ENCODE peak calls at places on chromosomes 3 and 15, in five cellular contexts. One of them, this sample, is unnamed.

GRCh38 chr15:55526559-55527036 is 18.6 kb upstream of the DNAAF4 start:
- DNase-seq in SK-N-SH: peak
- DNase-seq in HepG2: peak
- DNase-seq in K562: peak
- DNase-seq in GM12878: no peak
- DNase-seq in this sample: peak

GRCh38 chr3:50587806-50588758 is 18.8 kb downstream of the HEMK1 start:
- DNase-seq in HepG2: peak
- DNase-seq in GM12878: peak
- DNase-seq in K562: no peak
- DNase-seq in SK-N-SH: no peak
- DNase-seq in this sample: no peak

GRCh38 chr15:63502843-63503738 is 1.3 kb upstream of the USP3 start:
- DNase-seq in SK-N-SH: no peak
- DNase-seq in GM12878: peak
- DNase-seq in HepG2: peak
- DNase-seq in K562: peak
- DNase-seq in this sample: no peak

GRCh38 chr3:13621381-13622221 is 72.7 kb downstream of the FBLN2 start:
- DNase-seq in SK-N-SH: no peak
- DNase-seq in HepG2: no peak
- DNase-seq in K562: no peak
- DNase-seq in GM12878: no peak
- DNase-seq in this sample: no peak

GRCh38 chr3:69086133-69086722 is 1.5 kb downstream of the ARL6IP5 start:
- DNase-seq in SK-N-SH: peak
- DNase-seq in GM12878: no peak
- DNase-seq in K562: peak
- DNase-seq in HepG2: peak
- DNase-seq in this sample: peak

GRCh38 chr15:88938802-88939485 is 25.8 kb upstream of the MFGE8 start:
- DNase-seq in K562: peak
- DNase-seq in HepG2: no peak
- DNase-seq in GM12878: no peak
- DNase-seq in SK-N-SH: no peak
- DNase-seq in this sample: no peak

GRCh38 chr15:73856458-73857192 is 16.7 kb upstream of the TBC1D21 start:
- DNase-seq in GM12878: no peak
- DNase-seq in HepG2: no peak
- DNase-seq in K562: no peak
- DNase-seq in SK-N-SH: peak
- DNase-seq in this sample: no peak

GRCh38 chr3:24336101-24336500 is 158.5 kb downstream of the THRB start:
- DNase-seq in SK-N-SH: no peak
- DNase-seq in GM12878: no peak
- DNase-seq in HepG2: no peak
- DNase-seq in K562: no peak
- DNase-seq in this sample: no peak

GRCh38 chr3:160756907-160757623 is 1.0 kb downstream of the PPM1L start:
- DNase-seq in HepG2: no peak
- DNase-seq in SK-N-SH: peak
- DNase-seq in K562: no peak
- DNase-seq in GM12878: no peak
- DNase-seq in this sample: peak

GRCh38 chr3:159941043-159941994 is 47.3 kb upstream of the IL12A start:
- DNase-seq in K562: no peak
- DNase-seq in SK-N-SH: no peak
- DNase-seq in HepG2: no peak
- DNase-seq in GM12878: no peak
- DNase-seq in this sample: no peak

GRCh38 chr15:88651971-88652370 is 13.2 kb downstream of the ISG20 start:
- DNase-seq in HepG2: no peak
- DNase-seq in K562: no peak
- DNase-seq in SK-N-SH: no peak
- DNase-seq in GM12878: no peak
- DNase-seq in this sample: no peak

GRCh38 chr15:99435138-99435695 is 130.6 kb upstream of the MEF2A start:
- DNase-seq in K562: no peak
- DNase-seq in HepG2: no peak
- DNase-seq in SK-N-SH: no peak
- DNase-seq in GM12878: no peak
- DNase-seq in this sample: no peak

GRCh38 chr3:117080899-117081298 is 371.3 kb downstream of the TUSC7 start:
- DNase-seq in HepG2: no peak
- DNase-seq in SK-N-SH: no peak
- DNase-seq in K562: no peak
- DNase-seq in GM12878: no peak
- DNase-seq in this sample: no peak

GRCh38 chr15:68652141-68652540 is 73.3 kb downstream of the CORO2B start:
- DNase-seq in HepG2: no peak
- DNase-seq in SK-N-SH: peak
- DNase-seq in K562: no peak
- DNase-seq in GM12878: no peak
- DNase-seq in this sample: no peak

GRCh38 chr3:115547207-115547606 is 76.1 kb upstream of the GAP43 start:
- DNase-seq in K562: no peak
- DNase-seq in HepG2: no peak
- DNase-seq in GM12878: no peak
- DNase-seq in SK-N-SH: no peak
- DNase-seq in this sample: no peak

GRCh38 chr3:170644711-170645110 is 58.8 kb upstream of the SLC7A14 start:
- DNase-seq in K562: no peak
- DNase-seq in GM12878: no peak
- DNase-seq in SK-N-SH: peak
- DNase-seq in HepG2: no peak
- DNase-seq in this sample: no peak

GRCh38 chr3:159894386-159894785 is 94.2 kb upstream of the IL12A start:
- DNase-seq in GM12878: no peak
- DNase-seq in K562: no peak
- DNase-seq in SK-N-SH: no peak
- DNase-seq in HepG2: no peak
- DNase-seq in this sample: no peak

GRCh38 chr15:79943820-79944219 is 27.2 kb downstream of the BCL2A1 start:
- DNase-seq in GM12878: no peak
- DNase-seq in SK-N-SH: no peak
- DNase-seq in K562: no peak
- DNase-seq in HepG2: no peak
- DNase-seq in this sample: no peak

GRCh38 chr3:184440161-184440560 is 60.3 kb downstream of the CHRD start:
- DNase-seq in GM12878: no peak
- DNase-seq in SK-N-SH: no peak
- DNase-seq in K562: no peak
- DNase-seq in HepG2: no peak
- DNase-seq in this sample: no peak

GRCh38 chr15:75348034-75348562 is 1.3 kb downstream of the NEIL1 start:
- DNase-seq in GM12878: no peak
- DNase-seq in HepG2: no peak
- DNase-seq in K562: peak
- DNase-seq in SK-N-SH: peak
- DNase-seq in this sample: peak

GRCh38 chr3:177569823-177570657 is 372.8 kb upstream of the TBL1XR1 start:
- DNase-seq in SK-N-SH: no peak
- DNase-seq in K562: no peak
- DNase-seq in GM12878: no peak
- DNase-seq in HepG2: no peak
- DNase-seq in this sample: no peak

GRCh38 chr15:70025413-70026296 is 72.1 kb downstream of the TLE3 start:
- DNase-seq in SK-N-SH: no peak
- DNase-seq in GM12878: no peak
- DNase-seq in HepG2: no peak
- DNase-seq in K562: no peak
- DNase-seq in this sample: no peak

GRCh38 chr3:115325539-115325938 is 178.5 kb upstream of the ZBTB20 start:
- DNase-seq in GM12878: no peak
- DNase-seq in K562: peak
- DNase-seq in HepG2: peak
- DNase-seq in SK-N-SH: no peak
- DNase-seq in this sample: peak

DNA sequence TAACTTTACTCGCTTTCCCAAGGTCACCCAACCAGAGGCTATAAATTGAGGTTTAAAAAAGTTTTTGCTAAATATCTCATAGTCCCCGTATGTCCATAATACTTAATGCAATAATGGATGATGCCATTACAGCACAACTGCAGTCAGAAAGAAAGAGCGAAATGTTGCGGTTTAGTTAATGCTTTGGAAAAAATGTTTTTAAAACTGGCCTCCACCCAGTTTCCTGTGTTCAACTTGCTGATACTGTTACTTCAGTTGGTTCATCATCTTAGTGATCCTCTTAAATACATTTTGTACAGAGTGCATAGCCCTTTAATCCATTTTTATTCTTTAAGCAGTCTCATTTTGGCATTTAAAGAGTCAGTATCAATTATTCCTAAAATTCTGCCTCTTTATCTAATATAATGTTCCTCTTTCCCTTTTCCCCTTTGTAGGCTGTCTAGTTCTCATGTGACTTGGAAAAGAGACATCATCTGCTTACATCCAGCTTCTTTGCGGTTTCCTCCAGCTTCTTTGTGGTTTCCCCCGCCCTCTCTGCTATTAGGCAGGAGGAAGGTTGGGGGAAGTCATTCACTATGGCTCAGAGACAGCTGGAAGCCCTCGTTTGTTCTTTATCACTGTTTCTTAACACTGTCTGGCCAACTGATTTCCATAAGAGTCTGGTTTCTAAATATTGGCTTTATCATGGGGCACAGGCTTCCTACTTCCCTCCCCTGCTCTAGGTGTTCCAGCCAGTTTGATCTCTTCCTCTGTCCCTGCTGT is 154.3 kb downstream of the GOLIM4 start:
- DNase-seq in SK-N-SH: no peak
- DNase-seq in GM12878: no peak
- DNase-seq in HepG2: no peak
- DNase-seq in K562: peak
- DNase-seq in this sample: no peak
- TF ChIP-seq FOXM1 in SK-N-SH: no peak
- TF ChIP-seq FOXM1 in GM12878: no peak
- TF ChIP-seq FOXM1 in HepG2: no peak
- TF ChIP-seq FOXM1 in K562: peak
- TF ChIP-seq FOXM1 in this sample: no peak

GRCh38 chr3:52108302-52109232 is 45.7 kb downstream of the POC1A start:
- DNase-seq in K562: peak
- DNase-seq in SK-N-SH: peak
- DNase-seq in HepG2: no peak
- DNase-seq in GM12878: no peak
- DNase-seq in this sample: no peak
- TF ChIP-seq FOXM1 in K562: no peak
- TF ChIP-seq FOXM1 in SK-N-SH: no peak
- TF ChIP-seq FOXM1 in HepG2: no peak
- TF ChIP-seq FOXM1 in GM12878: no peak
- TF ChIP-seq FOXM1 in this sample: no peak

DNA sequence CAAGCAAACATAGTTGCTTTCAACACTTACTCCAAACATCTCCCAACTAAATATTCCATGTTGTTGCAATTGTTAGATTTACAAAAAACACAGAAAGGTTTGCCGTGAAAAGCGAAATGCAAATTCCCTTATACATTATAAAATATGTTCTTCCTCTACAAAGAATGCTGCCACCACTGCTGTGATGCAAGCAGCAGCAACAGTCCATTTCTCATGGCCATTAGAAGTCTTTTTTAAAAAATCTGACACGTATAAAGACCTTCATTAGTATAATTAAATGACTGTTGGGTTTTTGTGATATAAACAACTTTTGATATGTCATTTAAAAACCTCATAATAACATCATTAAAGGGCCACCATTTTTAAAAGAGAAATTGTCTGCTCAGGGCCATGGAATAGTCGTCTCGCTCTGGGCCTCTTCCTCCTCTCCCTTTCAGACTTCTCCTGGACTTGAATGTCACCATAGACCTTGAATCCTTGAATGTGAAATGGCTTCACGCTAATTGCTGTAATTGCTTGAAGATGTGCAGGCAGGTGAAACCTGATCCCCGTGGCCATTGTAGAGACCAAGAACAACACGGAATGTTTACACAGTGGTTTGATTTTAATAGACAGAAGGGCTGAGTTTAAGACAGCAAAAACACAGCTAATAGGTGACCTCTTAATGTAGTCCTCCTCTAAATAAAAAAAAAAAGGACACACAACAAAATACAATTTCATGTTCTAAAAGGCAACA is 450.4 kb downstream of the FOXP1 start:
- DNase-seq in HepG2: no peak
- DNase-seq in GM12878: no peak
- DNase-seq in SK-N-SH: no peak
- DNase-seq in K562: no peak
- DNase-seq in this sample: no peak
- TF ChIP-seq FOXM1 in HepG2: no peak
- TF ChIP-seq FOXM1 in GM12878: no peak
- TF ChIP-seq FOXM1 in SK-N-SH: no peak
- TF ChIP-seq FOXM1 in K562: no peak
- TF ChIP-seq FOXM1 in this sample: no peak

GRCh38 chr3:185739264-185739701 is 85.6 kb downstream of the IGF2BP2 start:
- DNase-seq in SK-N-SH: no peak
- DNase-seq in GM12878: no peak
- DNase-seq in K562: no peak
- DNase-seq in HepG2: no peak
- DNase-seq in this sample: no peak

GRCh38 chr3:185733980-185734724 is 90.7 kb downstream of the IGF2BP2 start:
- DNase-seq in SK-N-SH: peak
- DNase-seq in HepG2: peak
- DNase-seq in GM12878: no peak
- DNase-seq in K562: peak
- DNase-seq in this sample: peak

GRCh38 chr3:185734725-185735096 is 90.1 kb downstream of the IGF2BP2 start:
- DNase-seq in GM12878: no peak
- DNase-seq in HepG2: no peak
- DNase-seq in SK-N-SH: no peak
- DNase-seq in K562: peak
- DNase-seq in this sample: no peak

GRCh38 chr3:185737740-185738680 is 86.8 kb downstream of the IGF2BP2 start:
- DNase-seq in SK-N-SH: no peak
- DNase-seq in HepG2: no peak
- DNase-seq in GM12878: no peak
- DNase-seq in K562: no peak
- DNase-seq in this sample: no peak

GRCh38 chr3:185737020-185737419 is 87.8 kb downstream of the IGF2BP2 start:
- DNase-seq in HepG2: no peak
- DNase-seq in K562: no peak
- DNase-seq in GM12878: no peak
- DNase-seq in SK-N-SH: no peak
- DNase-seq in this sample: no peak
- TF ChIP-seq FOXM1 in HepG2: no peak
- TF ChIP-seq FOXM1 in K562: no peak
- TF ChIP-seq FOXM1 in GM12878: no peak
- TF ChIP-seq FOXM1 in SK-N-SH: no peak
- TF ChIP-seq FOXM1 in this sample: no peak

GRCh38 chr3:38554127-38554827 is 58.1 kb downstream of the EXOG start:
- DNase-seq in K562: no peak
- DNase-seq in HepG2: no peak
- DNase-seq in GM12878: no peak
- DNase-seq in SK-N-SH: no peak
- DNase-seq in this sample: no peak
- TF ChIP-seq FOXM1 in K562: no peak
- TF ChIP-seq FOXM1 in HepG2: no peak
- TF ChIP-seq FOXM1 in GM12878: no peak
- TF ChIP-seq FOXM1 in SK-N-SH: no peak
- TF ChIP-seq FOXM1 in this sample: no peak